ENCODE peak calls at places on chromosomes 6 and 20, in four cellular contexts. One of them, this sample, is unnamed.
A peak's percentile ranks its signal among the peaks of the same experiment; 100 is the strongest.

GRCh38 chr6:119077643-119078448 is 618 bp downstream of the FAM184A start:
- DNase-seq in breast epithelium: peak; percentile 57
- DNase-seq in IMR-90: no peak
- DNase-seq in sigmoid colon: peak; percentile 71
- DNase-seq in this sample: no peak

GRCh38 chr20:18543932-18544331 is 23.3 kb upstream of the SMIM26 start:
- DNase-seq in IMR-90: no peak
- DNase-seq in sigmoid colon: no peak
- DNase-seq in breast epithelium: no peak
- DNase-seq in this sample: peak; percentile 18

GRCh38 chr6:101396552-101397173 is 3.2 kb downstream of the GRIK2 start:
- DNase-seq in sigmoid colon: no peak
- DNase-seq in breast epithelium: no peak
- DNase-seq in IMR-90: peak; percentile 64
- DNase-seq in this sample: peak; percentile 69

GRCh38 chr6:60671369-60671768 is 1614.7 kb downstream of the KHDRBS2 start:
- DNase-seq in sigmoid colon: no peak
- DNase-seq in IMR-90: no peak
- DNase-seq in breast epithelium: no peak
- DNase-seq in this sample: no peak

GRCh38 chr20:64160118-64160517 is 4.1 kb upstream of the MYT1 start:
- DNase-seq in breast epithelium: no peak
- DNase-seq in IMR-90: no peak
- DNase-seq in sigmoid colon: no peak
- DNase-seq in this sample: no peak

GRCh38 chr6:52549428-52549827 is 27.4 kb downstream of the TRAM2 start:
- DNase-seq in sigmoid colon: no peak
- DNase-seq in IMR-90: no peak
- DNase-seq in breast epithelium: no peak
- DNase-seq in this sample: no peak

GRCh38 chr20:8646026-8646425 is 422.9 kb upstream of the PLCB4 start:
- DNase-seq in breast epithelium: no peak
- DNase-seq in IMR-90: peak; percentile 52
- DNase-seq in sigmoid colon: no peak
- DNase-seq in this sample: no peak

GRCh38 chr6:141421378-141421777 is 711.3 kb upstream of the GJE1 start:
- DNase-seq in IMR-90: peak; percentile 85
- DNase-seq in breast epithelium: no peak
- DNase-seq in sigmoid colon: no peak
- DNase-seq in this sample: no peak

GRCh38 chr6:149755300-149756260 is 6.0 kb downstream of the PCMT1 start:
- DNase-seq in IMR-90: no peak
- DNase-seq in breast epithelium: peak; percentile 30
- DNase-seq in sigmoid colon: no peak
- DNase-seq in this sample: no peak

GRCh38 chr20:4891997-4892396 is 109.3 kb downstream of the SLC23A2 start:
- DNase-seq in IMR-90: no peak
- DNase-seq in breast epithelium: no peak
- DNase-seq in sigmoid colon: no peak
- DNase-seq in this sample: no peak

GRCh38 chr6:142803495-142804049 is 141.4 kb downstream of the HIVEP2 start:
- DNase-seq in sigmoid colon: no peak
- DNase-seq in breast epithelium: no peak
- DNase-seq in IMR-90: no peak
- DNase-seq in this sample: no peak

GRCh38 chr6:2865270-2866182 is 23.9 kb upstream of the SERPINB1 start:
- DNase-seq in sigmoid colon: no peak
- DNase-seq in breast epithelium: no peak
- DNase-seq in IMR-90: peak; percentile 58
- DNase-seq in this sample: no peak

GRCh38 chr20:32870489-32870888 is 11.8 kb downstream of the EFCAB8 start:
- DNase-seq in sigmoid colon: no peak
- DNase-seq in IMR-90: no peak
- DNase-seq in breast epithelium: no peak
- DNase-seq in this sample: no peak

GRCh38 chr6:116405663-116406329 is 35.0 kb downstream of the DSE start:
- DNase-seq in IMR-90: peak; percentile 86
- DNase-seq in sigmoid colon: no peak
- DNase-seq in breast epithelium: no peak
- DNase-seq in this sample: no peak

GRCh38 chr6:116404706-116405105 is 34.0 kb downstream of the DSE start:
- DNase-seq in breast epithelium: no peak
- DNase-seq in sigmoid colon: no peak
- DNase-seq in IMR-90: peak; percentile 18
- DNase-seq in this sample: no peak

GRCh38 chr6:116403205-116403604 is 32.5 kb downstream of the DSE start:
- DNase-seq in breast epithelium: no peak
- DNase-seq in sigmoid colon: no peak
- DNase-seq in IMR-90: no peak
- DNase-seq in this sample: no peak

GRCh38 chr6:116406678-116407345 is 36.1 kb downstream of the DSE start:
- DNase-seq in IMR-90: peak; percentile 89
- DNase-seq in sigmoid colon: no peak
- DNase-seq in breast epithelium: no peak
- DNase-seq in this sample: no peak

GRCh38 chr6:116405147-116405546 is 34.4 kb downstream of the DSE start:
- DNase-seq in IMR-90: peak; percentile 84
- DNase-seq in breast epithelium: no peak
- DNase-seq in sigmoid colon: no peak
- DNase-seq in this sample: no peak
- TF ChIP-seq POLR2A in IMR-90: no peak
- TF ChIP-seq POLR2A in breast epithelium: no peak
- TF ChIP-seq POLR2A in sigmoid colon: no peak
- TF ChIP-seq POLR2A in this sample: no peak

DNA sequence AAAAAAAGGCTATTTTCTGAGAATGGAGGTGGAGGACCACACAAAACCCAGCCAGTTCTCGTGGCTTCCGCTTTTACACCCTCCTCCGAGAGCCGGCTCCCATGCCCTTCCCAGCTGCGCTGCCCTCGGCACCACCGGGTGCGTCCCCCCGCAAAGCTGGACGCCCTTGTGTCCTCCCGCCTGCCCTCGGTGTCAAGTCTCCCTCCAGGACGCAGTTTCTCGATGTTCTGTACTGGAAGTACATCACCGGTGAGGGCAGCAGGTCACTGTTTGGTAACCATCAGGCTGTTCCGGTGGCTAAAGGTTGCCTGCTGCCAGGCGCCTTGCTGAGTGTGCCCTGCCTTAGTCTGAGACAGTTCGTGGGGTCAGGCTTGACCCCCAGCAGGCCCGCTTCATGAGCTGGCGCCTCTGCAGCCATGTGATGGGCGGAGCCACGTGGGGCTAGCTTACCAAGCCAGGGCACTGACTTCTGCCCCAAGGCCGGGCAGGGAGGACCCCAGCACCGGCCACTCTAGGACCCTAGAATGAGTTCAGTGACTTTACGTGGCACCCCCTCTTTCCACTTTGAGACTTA is 34.6 kb downstream of the RREB1 start:
- DNase-seq in sigmoid colon: no peak
- DNase-seq in breast epithelium: no peak
- DNase-seq in IMR-90: no peak
- DNase-seq in this sample: no peak
- H3K27ac ChIP-seq in sigmoid colon: peak overlapping the region; percentile 91
- H3K27ac ChIP-seq in breast epithelium: peak overlapping the region; percentile 99
- H3K27ac ChIP-seq in IMR-90: no peak overlapping the region
- H3K27ac ChIP-seq in this sample: peak overlapping the region; percentile 93

DNA sequence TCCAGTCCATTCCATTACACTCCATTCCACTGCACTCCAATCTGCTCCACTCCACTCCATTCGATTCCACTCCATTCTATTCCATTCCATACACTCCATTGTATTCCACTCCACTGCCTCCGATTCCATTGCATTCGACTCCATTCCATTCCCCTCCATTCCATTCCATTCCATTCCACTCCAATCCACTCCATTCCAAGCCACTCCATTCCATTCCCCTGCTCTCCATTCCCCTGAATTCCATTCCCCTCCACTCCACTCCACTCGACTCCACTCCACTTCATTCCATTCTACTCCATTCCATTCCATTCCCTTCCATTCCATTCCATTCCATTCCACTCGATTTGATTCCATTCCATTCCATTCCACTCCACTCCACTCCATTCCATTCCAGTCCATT is 25.7 kb upstream of the DEFB125 start:
- DNase-seq in IMR-90: no peak
- DNase-seq in breast epithelium: no peak
- DNase-seq in sigmoid colon: no peak
- DNase-seq in this sample: no peak
- H3K9me3 ChIP-seq in IMR-90: peaks cover 17% of the 10 kb centered on the region
- H3K9me3 ChIP-seq in breast epithelium: no peaks in the 10 kb centered on the region
- H3K9me3 ChIP-seq in sigmoid colon: no peaks in the 10 kb centered on the region
- H3K9me3 ChIP-seq in this sample: no peaks in the 10 kb centered on the region

GRCh38 chr6:10520468-10520867 is 683 bp upstream of the GCNT2 start:
- DNase-seq in sigmoid colon: no peak
- DNase-seq in breast epithelium: no peak
- DNase-seq in IMR-90: peak; percentile 16
- DNase-seq in this sample: no peak

GRCh38 chr6:10521104-10521808 is at the start of gene GCNT2:
- DNase-seq in IMR-90: peak; percentile 23
- DNase-seq in breast epithelium: no peak
- DNase-seq in sigmoid colon: no peak
- DNase-seq in this sample: peak; percentile 15

GRCh38 chr6:10522929-10523573 is 1.9 kb downstream of the GCNT2 start:
- DNase-seq in sigmoid colon: no peak
- DNase-seq in IMR-90: no peak
- DNase-seq in breast epithelium: no peak
- DNase-seq in this sample: peak; percentile 37

GRCh38 chr6:10516953-10517352 is 4.2 kb upstream of the GCNT2 start:
- DNase-seq in IMR-90: no peak
- DNase-seq in sigmoid colon: no peak
- DNase-seq in breast epithelium: no peak
- DNase-seq in this sample: no peak

DNA sequence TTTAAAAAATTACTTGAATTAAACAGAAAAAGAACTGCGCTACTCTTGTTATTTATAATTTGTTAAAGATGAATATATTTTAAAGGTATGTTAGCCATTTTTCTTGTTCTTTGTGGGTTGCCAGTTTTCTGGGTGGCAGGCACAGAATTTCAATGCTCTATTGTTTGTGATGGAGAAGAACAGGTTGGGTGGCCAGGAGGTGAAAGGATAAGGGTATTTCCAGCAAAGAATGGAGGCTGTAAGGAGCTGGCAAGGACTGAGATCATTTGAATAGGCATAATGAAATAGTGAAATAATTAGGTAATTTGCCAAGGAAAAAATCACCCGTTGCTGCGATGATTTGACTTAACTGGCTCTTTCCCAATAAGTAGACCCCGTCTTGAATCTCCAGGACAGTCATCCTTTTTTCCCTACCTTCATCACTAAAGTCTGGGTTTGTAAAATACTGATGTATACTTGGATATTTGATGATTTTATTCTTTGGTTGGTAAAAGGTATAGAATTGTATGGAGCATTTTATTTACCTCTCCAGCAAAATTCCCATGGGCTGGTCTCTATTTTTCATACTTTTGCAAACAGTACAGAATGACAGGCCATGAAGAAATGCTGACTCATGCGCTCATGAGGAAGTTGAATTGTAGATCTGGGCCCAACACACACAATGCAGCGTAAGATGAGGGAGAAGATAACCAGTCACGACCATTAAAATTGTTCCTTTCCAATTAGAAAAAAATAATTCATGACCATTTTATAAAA is 2.5 kb upstream of the GCNT2 start:
- DNase-seq in breast epithelium: no peak
- DNase-seq in sigmoid colon: no peak
- DNase-seq in IMR-90: peak; percentile 20
- DNase-seq in this sample: no peak
- TF ChIP-seq POLR2A in breast epithelium: no peak
- TF ChIP-seq POLR2A in sigmoid colon: no peak
- TF ChIP-seq POLR2A in IMR-90: no peak
- TF ChIP-seq POLR2A in this sample: no peak

GRCh38 chr6:49912193-49912592 is 45.9 kb upstream of the CRISP1 start:
- DNase-seq in IMR-90: no peak
- DNase-seq in sigmoid colon: no peak
- DNase-seq in breast epithelium: no peak
- DNase-seq in this sample: no peak

GRCh38 chr6:49909508-49910047 is 43.2 kb upstream of the CRISP1 start:
- DNase-seq in IMR-90: no peak
- DNase-seq in breast epithelium: no peak
- DNase-seq in sigmoid colon: no peak
- DNase-seq in this sample: no peak

GRCh38 chr6:49913656-49914055 is 47.3 kb upstream of the CRISP1 start:
- DNase-seq in sigmoid colon: no peak
- DNase-seq in IMR-90: no peak
- DNase-seq in breast epithelium: no peak
- DNase-seq in this sample: no peak

GRCh38 chr6:49915035-49915434 is 48.7 kb upstream of the CRISP1 start:
- DNase-seq in IMR-90: no peak
- DNase-seq in breast epithelium: no peak
- DNase-seq in sigmoid colon: no peak
- DNase-seq in this sample: peak; percentile 34

GRCh38 chr6:49911252-49911651 is 44.9 kb upstream of the CRISP1 start:
- DNase-seq in breast epithelium: no peak
- DNase-seq in IMR-90: no peak
- DNase-seq in sigmoid colon: no peak
- DNase-seq in this sample: no peak
- H3K27ac ChIP-seq in breast epithelium: no peak overlapping the region
- H3K27ac ChIP-seq in IMR-90: no peak overlapping the region
- H3K27ac ChIP-seq in sigmoid colon: no peak overlapping the region
- H3K27ac ChIP-seq in this sample: no peak overlapping the region

DNA sequence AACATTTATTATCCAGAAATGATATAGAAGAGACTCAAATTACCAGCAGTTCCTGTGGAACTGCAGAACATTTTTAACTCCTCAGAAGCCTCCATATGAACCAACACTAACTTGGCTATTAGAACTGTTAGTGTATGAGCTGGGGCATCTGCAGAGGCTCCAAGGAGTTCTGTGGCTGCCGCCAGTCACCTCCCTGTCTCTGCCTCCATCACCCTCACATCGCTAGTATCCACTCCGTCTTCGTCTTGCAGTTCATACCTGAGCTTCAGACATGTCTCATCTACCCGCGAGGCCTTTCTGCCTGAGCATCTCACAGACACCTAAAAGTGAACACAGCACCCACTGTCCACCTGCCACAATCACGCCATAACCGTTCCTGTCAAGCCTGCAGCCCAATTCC is 89.5 kb upstream of the CST7 start:
- DNase-seq in sigmoid colon: no peak
- DNase-seq in breast epithelium: no peak
- DNase-seq in IMR-90: no peak
- DNase-seq in this sample: no peak
- H3K9me3 ChIP-seq in sigmoid colon: no peaks in the 10 kb centered on the region
- H3K9me3 ChIP-seq in breast epithelium: peaks cover 9% of the 10 kb centered on the region
- H3K9me3 ChIP-seq in IMR-90: peaks cover 5% of the 10 kb centered on the region
- H3K9me3 ChIP-seq in this sample: peaks cover 14% of the 10 kb centered on the region